ENCODE peak calls at places on chromosomes 2 and 18, in four cellular contexts. D is GM23338, E is Panc1, R is breast epithelium. S is an unnamed sample.

GRCh38 chr18:77016936-77017335 is 115.6 kb downstream of the MBP start:
- DNase-seq in D (no peak), E (no peak), R (no peak), S (no peak)

GRCh38 chr2:211611061-211611518 is 927.5 kb downstream of the ERBB4 start:
- DNase-seq in D (peak), E (peak), R (no peak), S (no peak)

GRCh38 chr2:189574793-189575475 is 5.7 kb downstream of the SLC40A1 start:
- DNase-seq in D (no peak), E (no peak), R (no peak), S (no peak)

GRCh38 chr18:67217551-67218166 is 298.9 kb downstream of the DSEL start:
- DNase-seq in D (peak), E (peak), R (no peak), S (peak)

GRCh38 chr18:9066817-9067306 is 35.6 kb upstream of the NDUFV2 start:
- DNase-seq in D (no peak), E (no peak), R (no peak), S (no peak)

GRCh38 chr2:130846686-130847375 is 10.1 kb downstream of the ARHGEF4 start:
- DNase-seq in D (no peak), E (no peak), R (no peak), S (no peak)

GRCh38 chr2:50785781-50786180 is 246.2 kb downstream of the NRXN1 start:
- DNase-seq in D (no peak), E (no peak), R (no peak), S (no peak)

GRCh38 chr2:158024288-158024898 is 77.3 kb upstream of the UPP2 start:
- DNase-seq in D (peak), E (no peak), R (peak), S (no peak)

GRCh38 chr18:77711096-77711495 is 461.4 kb downstream of the GALR1 start:
- DNase-seq in D (peak), E (no peak), R (no peak), S (no peak)

GRCh38 chr2:84526562-84526961 is 10.3 kb downstream of the DNAH6 start:
- DNase-seq in D (no peak), E (no peak), R (no peak), S (no peak)

GRCh38 chr18:77654302-77654701 is 404.7 kb downstream of the GALR1 start:
- DNase-seq in D (no peak), E (no peak), R (no peak), S (no peak)

GRCh38 chr2:12341919-12342318 is 374.8 kb upstream of the TRIB2 start:
- DNase-seq in D (no peak), E (no peak), R (no peak), S (no peak)

GRCh38 chr2:119678021-119678656 is 862 bp upstream of the TMEM177 start:
- DNase-seq in D (no peak), E (no peak), R (no peak), S (no peak)

GRCh38 chr18:23629444-23629946 is 33.2 kb downstream of the ANKRD29 start:
- DNase-seq in D (no peak), E (no peak), R (no peak), S (no peak)

GRCh38 chr2:221097568-221097915 is 474.6 kb downstream of the EPHA4 start:
- DNase-seq in D (no peak), E (no peak), R (no peak), S (no peak)

GRCh38 chr2:124970065-124970464 is 945.0 kb downstream of the CNTNAP5 start:
- DNase-seq in D (no peak), E (no peak), R (no peak), S (no peak)

GRCh38 chr2:88190808-88191721 is 20.9 kb downstream of the THNSL2 start:
- DNase-seq in D (peak), E (no peak), R (no peak), S (peak)

GRCh38 chr18:54192900-54193299 is 31.6 kb downstream of the MBD2 start:
- DNase-seq in D (no peak), E (no peak), R (no peak), S (no peak)

GRCh38 chr2:38182518-38183013 is 106.6 kb upstream of the CYP1B1 start:
- DNase-seq in D (no peak), E (no peak), R (no peak), S (no peak)

GRCh38 chr2:86500325-86500724 is 59.2 kb downstream of the KDM3A start:
- DNase-seq in D (peak), E (no peak), R (no peak), S (no peak)

GRCh38 chr2:14903709-14904374 is 271.3 kb downstream of the LRATD1 start:
- DNase-seq in D (peak), E (no peak), R (no peak), S (peak)

GRCh38 chr2:98915751-98916358 is 20.2 kb downstream of the CRACDL start:
- DNase-seq in D (no peak), E (no peak), R (no peak), S (no peak)

GRCh38 chr2:238722181-238722580 is 125.7 kb upstream of the TWIST2 start:
- DNase-seq in D (no peak), E (no peak), R (no peak), S (no peak)

GRCh38 chr2:37713258-37713700 is 41.8 kb upstream of the CDC42EP3 start:
- DNase-seq in D (no peak), E (no peak), R (no peak), S (peak)

GRCh38 chr18:11104307-11104706 is 45.1 kb downstream of the PIEZO2 start:
- DNase-seq in D (no peak), E (no peak), R (no peak), S (no peak)

GRCh38 chr18:3410273-3410672 is 39.7 kb upstream of the TGIF1 start:
- DNase-seq in D (no peak), E (no peak), R (no peak), S (no peak)

GRCh38 chr2:101249826-101250225 is 2.9 kb upstream of the CNOT11 start:
- DNase-seq in D (peak), E (no peak), R (no peak), S (no peak)

GRCh38 chr2:15645720-15646385 is 54.2 kb downstream of the DDX1 start:
- DNase-seq in D (no peak), E (no peak), R (no peak), S (no peak)

GRCh38 chr2:60413819-60414178 is 139.7 kb downstream of the BCL11A start:
- DNase-seq in D (no peak), E (no peak), R (no peak), S (no peak)

GRCh38 chr2:64695656-64696310 is 42.1 kb upstream of the SERTAD2 start:
- DNase-seq in D (no peak), E (no peak), R (no peak), S (no peak)

GRCh38 chr2:88220733-88221132 is 50.6 kb downstream of the THNSL2 start:
- DNase-seq in D (no peak), E (no peak), R (no peak), S (no peak)

GRCh38 chr2:200913654-200914053 is 24.5 kb downstream of the NIF3L1 start:
- DNase-seq in D (no peak), E (no peak), R (no peak), S (no peak)

GRCh38 chr2:9721346-9721745 is 90.5 kb upstream of the YWHAQ start:
- DNase-seq in D (no peak), E (no peak), R (no peak), S (no peak)
- H3K4me3 ChIP-seq in D (no peak), E (no peak), R (no peak), S (no peak)

GRCh38 chr2:109448946-109449788 is 164.6 kb downstream of the SEPTIN10 start:
- DNase-seq in D (no peak), E (no peak), R (peak), S (peak)
- TF ChIP-seq CTCF in D (no peak), E (no peak), R (no peak), S (no peak)

GRCh38 chr2:120735750-120736170 is at the start of gene GLI2:
- DNase-seq in D (peak), E (no peak), R (no peak), S (peak)

GRCh38 chr2:120738786-120739771 is 3.4 kb downstream of the GLI2 start:
- DNase-seq in D (peak), E (no peak), R (no peak), S (no peak)

GRCh38 chr2:120737802-120738516 is 2.3 kb downstream of the GLI2 start:
- DNase-seq in D (peak), E (no peak), R (no peak), S (no peak)

GRCh38 chr2:120736202-120736954 is 710 bp downstream of the GLI2 start:
- DNase-seq in D (peak), E (no peak), R (no peak), S (no peak)

DNA sequence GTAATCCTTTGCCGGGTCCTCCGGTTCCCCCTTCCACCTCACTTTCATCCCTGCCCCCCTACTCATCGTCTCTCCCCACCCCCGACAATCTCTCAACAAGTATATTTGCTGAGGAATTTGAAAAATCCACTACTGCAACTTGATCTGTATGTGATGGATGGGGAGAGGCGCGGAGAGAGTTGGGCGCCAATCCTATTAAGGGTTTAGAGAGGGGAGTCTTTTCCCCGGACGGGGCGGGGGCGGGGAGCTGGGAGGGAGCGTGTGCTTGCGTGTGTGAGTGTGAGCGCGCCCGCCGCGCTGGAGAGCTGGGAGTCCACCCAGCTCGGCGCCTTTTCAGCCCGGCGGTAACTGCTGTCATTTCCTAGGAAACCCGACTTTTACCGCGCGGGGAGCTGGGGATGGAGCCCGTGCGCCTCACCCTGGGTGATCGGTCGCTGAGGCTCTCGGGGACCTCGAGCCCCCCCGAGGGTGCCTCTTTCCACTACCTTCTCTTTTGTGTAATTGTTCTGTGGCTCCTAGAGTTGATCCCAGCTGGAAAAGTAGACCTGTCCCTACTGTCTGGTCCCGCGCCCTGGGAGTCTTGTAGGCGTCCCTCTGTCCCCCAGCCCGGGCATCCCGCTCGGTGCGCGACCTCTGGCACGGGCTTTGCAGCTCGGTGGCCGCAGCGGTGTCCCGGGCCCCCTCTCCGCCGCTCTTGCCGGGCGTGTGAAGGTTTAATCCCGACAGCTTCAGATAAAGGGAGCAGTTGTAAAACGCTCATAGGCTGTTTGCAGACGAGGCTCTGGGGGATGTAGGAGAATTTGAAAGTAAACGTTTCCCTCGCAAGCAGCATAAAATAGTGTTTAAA is 1.5 kb downstream of the GLI2 start:
- DNase-seq in D (peak), E (no peak), R (no peak), S (no peak)
- TF ChIP-seq POLR2AphosphoS5 in D (no peak), E (no peak), R (no peak), S (no peak)

GRCh38 chr2:6915399-6915798 is 1.8 kb upstream of the RNF144A start:
- DNase-seq in D (peak), E (no peak), R (no peak), S (no peak)

GRCh38 chr2:6914829-6915228 is 2.4 kb upstream of the RNF144A start:
- DNase-seq in D (no peak), E (peak), R (peak), S (no peak)

GRCh38 chr2:6909431-6910385 is 7.5 kb upstream of the RNF144A start:
- DNase-seq in D (no peak), E (no peak), R (no peak), S (peak)

GRCh38 chr2:6913415-6914157 is 3.6 kb upstream of the RNF144A start:
- DNase-seq in D (no peak), E (no peak), R (no peak), S (no peak)

DNA sequence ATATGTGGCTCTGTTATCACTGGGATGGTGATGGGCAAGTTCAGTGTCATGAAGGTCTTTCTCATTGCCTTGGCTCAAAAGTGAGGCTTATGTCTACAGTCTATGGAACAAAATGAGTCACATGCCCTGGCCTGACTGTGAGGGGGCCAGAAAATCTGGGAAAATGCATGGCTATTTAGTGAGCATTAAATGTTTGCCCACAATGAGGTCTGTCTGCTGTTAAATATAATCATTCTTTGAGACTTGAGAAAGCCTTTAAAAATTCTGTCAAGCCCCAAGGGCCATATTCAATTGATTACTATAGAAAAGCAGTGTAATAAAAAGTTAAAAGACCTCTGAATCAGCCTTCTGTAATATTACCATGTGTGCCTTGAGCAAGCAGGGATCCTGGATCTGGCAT is 5.5 kb upstream of the RNF144A start:
- DNase-seq in D (no peak), E (no peak), R (no peak), S (no peak)
- H3K4me3 ChIP-seq in D (no peak), E (no peak), R (no peak), S (no peak)

GRCh38 chr2:231800493-231801091 is 14.3 kb downstream of the COPS7B start:
- DNase-seq in D (peak), E (no peak), R (no peak), S (peak)

GRCh38 chr2:231791107-231791506 is 4.9 kb downstream of the COPS7B start:
- DNase-seq in D (no peak), E (no peak), R (no peak), S (no peak)

GRCh38 chr2:231794383-231794782 is 8.1 kb downstream of the COPS7B start:
- DNase-seq in D (no peak), E (no peak), R (no peak), S (no peak)

GRCh38 chr2:231795525-231796327 is 9.5 kb downstream of the COPS7B start:
- DNase-seq in D (peak), E (peak), R (peak), S (peak)
- TF ChIP-seq CTCF in D (peak), E (peak), R (peak), S (no peak)

DNA sequence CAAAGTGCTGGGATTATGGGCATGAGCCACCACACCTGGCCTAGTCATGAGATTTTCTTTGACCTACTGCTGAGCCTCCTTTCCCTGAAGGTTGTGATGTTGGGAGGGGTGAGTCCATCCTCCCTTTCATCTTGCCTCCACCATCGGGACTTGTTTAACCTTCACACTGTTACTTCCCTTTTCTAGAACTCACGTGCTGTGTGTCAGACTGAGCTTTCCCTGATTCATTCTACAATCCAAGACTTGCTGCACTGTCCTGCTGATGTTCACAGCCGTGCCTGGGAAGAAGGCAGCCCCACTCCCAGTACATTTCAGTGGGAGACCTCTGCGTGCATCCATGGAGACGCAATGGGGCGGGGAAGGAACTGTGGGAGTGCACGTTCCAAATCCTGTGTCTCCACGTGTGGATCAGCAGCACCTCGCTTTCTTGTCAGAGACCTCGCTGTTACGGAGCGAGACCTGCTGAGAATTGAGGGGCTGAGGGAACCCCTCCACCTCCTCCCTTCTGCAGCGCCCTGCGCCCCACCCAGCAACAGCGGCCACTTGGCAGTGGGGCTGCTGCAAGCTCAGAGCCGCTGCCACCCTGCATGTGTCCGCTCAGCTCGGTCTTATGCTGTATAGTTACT is 10.6 kb downstream of the OXER1 start:
- DNase-seq in D (no peak), E (no peak), R (no peak), S (no peak)
- TF ChIP-seq POLR2AphosphoS5 in D (no peak), E (no peak), R (no peak), S (no peak)

S was measured in HL-60.